ENCODE peak calls at places on chromosomes 12 and 14, in seven cellular contexts. V is MM.1S, Y is lower lobe of right lung, O is breast epithelium, M is PC-9, L is cardiac muscle cell, I is esophagus muscularis mucosa. U is an unnamed sample. For H3K36me3, the result is how much of the 10 kb centered on the place peaks cover.

GRCh38 chr14:18660585-18660922 is 59.6 kb downstream of the OR11H12 start:
- DNase-seq in V (no peak), Y (no peak), O (no peak), M (no peak), L (no peak), I (no peak), U (no peak)

GRCh38 chr12:41188058-41188840 is at the start of gene PDZRN4:
- DNase-seq in V (no peak), Y (peak), O (no peak), M (no peak), L (peak), I (no peak), U (no peak)

GRCh38 chr12:106985479-106985878 is 1.5 kb downstream of the MTERF2 start:
- DNase-seq in V (no peak), Y (no peak), O (no peak), M (no peak), L (no peak), I (no peak), U (no peak)

GRCh38 chr12:104747956-104748355 is 210.1 kb downstream of the SLC41A2 start:
- DNase-seq in V (no peak), Y (no peak), O (no peak), M (no peak), L (no peak), I (no peak), U (peak)

GRCh38 chr14:32808574-32809098 is 130.0 kb upstream of the NPAS3 start:
- DNase-seq in V (no peak), Y (no peak), O (no peak), M (no peak), L (peak), I (no peak), U (no peak)

GRCh38 chr12:2959508-2960431 is 573 bp downstream of the TEAD4 start:
- DNase-seq in V (peak), Y (peak), O (no peak), M (peak), L (peak), I (no peak), U (peak)

GRCh38 chr12:6620137-6620884 is 13.1 kb upstream of the CHD4 start:
- DNase-seq in V (no peak), Y (peak), O (no peak), M (no peak), L (peak), I (no peak), U (no peak)

GRCh38 chr12:18955594-18955993 is 173.9 kb upstream of the PLEKHA5 start:
- DNase-seq in V (no peak), Y (no peak), O (no peak), M (no peak), L (no peak), I (no peak), U (no peak)

GRCh38 chr12:119817944-119818343 is 59.2 kb downstream of the CIT start:
- DNase-seq in V (no peak), Y (no peak), O (no peak), M (no peak), L (no peak), I (no peak), U (no peak)

GRCh38 chr12:48816148-48816854 is 2.0 kb upstream of the CACNB3 start:
- DNase-seq in V (no peak), Y (no peak), O (no peak), M (peak), L (peak), I (no peak), U (no peak)

GRCh38 chr12:54749191-54749818 is 101.1 kb upstream of the DCD start:
- DNase-seq in V (peak), Y (no peak), O (no peak), M (no peak), L (peak), I (no peak), U (no peak)

GRCh38 chr14:99174081-99174851 is 97.7 kb downstream of the BCL11B start:
- DNase-seq in V (no peak), Y (no peak), O (no peak), M (no peak), L (no peak), I (no peak), U (peak)

GRCh38 chr14:22537436-22538310 is 51.4 kb downstream of the DAD1 start:
- DNase-seq in V (no peak), Y (no peak), O (no peak), M (no peak), L (no peak), I (no peak), U (peak)

GRCh38 chr12:117594481-117594880 is 233.1 kb upstream of the NOS1 start:
- DNase-seq in V (no peak), Y (no peak), O (no peak), M (no peak), L (no peak), I (no peak), U (no peak)

GRCh38 chr14:22882529-22883190 is 362 bp upstream of the REM2 start:
- DNase-seq in V (no peak), Y (no peak), O (peak), M (peak), L (peak), I (no peak), U (no peak)

GRCh38 chr14:50062438-50063039 is 53.8 kb downstream of the VCPKMT start:
- DNase-seq in V (no peak), Y (no peak), O (no peak), M (peak), L (peak), I (no peak), U (peak)

GRCh38 chr12:90970471-90970870 is 15.5 kb upstream of the CCER1 start:
- DNase-seq in V (no peak), Y (no peak), O (no peak), M (no peak), L (no peak), I (no peak), U (no peak)

GRCh38 chr12:1830981-1831930 is 10.9 kb downstream of the LRTM2 start:
- DNase-seq in V (peak), Y (peak), O (peak), M (peak), L (peak), I (no peak), U (no peak)

GRCh38 chr14:47264842-47265241 is 410.6 kb downstream of the MDGA2 start:
- DNase-seq in V (no peak), Y (no peak), O (no peak), M (no peak), L (no peak), I (no peak), U (no peak)

GRCh38 chr12:2779281-2779680 is 15.5 kb upstream of the FKBP4 start:
- DNase-seq in V (no peak), Y (no peak), O (no peak), M (peak), L (no peak), I (no peak), U (no peak)

GRCh38 chr12:94560416-94561221 is 89.7 kb downstream of the TMCC3 start:
- DNase-seq in V (peak), Y (no peak), O (peak), M (peak), L (peak), I (no peak), U (no peak)

GRCh38 chr12:80271770-80272169 is 172.3 kb upstream of the PTPRQ start:
- DNase-seq in V (no peak), Y (no peak), O (no peak), M (no peak), L (no peak), I (no peak), U (no peak)

GRCh38 chr14:64844272-64844671 is 35.4 kb downstream of the SPTB start:
- DNase-seq in V (no peak), Y (no peak), O (no peak), M (no peak), L (no peak), I (no peak), U (no peak)

GRCh38 chr12:121804417-121805111 is 755 bp downstream of the SETD1B start:
- DNase-seq in V (no peak), Y (no peak), O (no peak), M (no peak), L (peak), I (no peak), U (no peak)

GRCh38 chr14:52729925-52730707 is at the start of gene STYX:
- DNase-seq in V (peak), Y (peak), O (peak), M (peak), L (peak), I (peak), U (peak)

GRCh38 chr14:100574642-100575031 is 12.6 kb downstream of the BEGAIN start:
- DNase-seq in V (no peak), Y (no peak), O (no peak), M (no peak), L (no peak), I (no peak), U (no peak)

GRCh38 chr14:42407153-42407552 is 800.5 kb downstream of the LRFN5 start:
- DNase-seq in V (peak), Y (no peak), O (no peak), M (no peak), L (no peak), I (no peak), U (no peak)

GRCh38 chr12:116712458-116713303 is 25.2 kb downstream of the SPRING1 start:
- DNase-seq in V (no peak), Y (no peak), O (peak), M (no peak), L (no peak), I (no peak), U (peak)

GRCh38 chr12:114408415-114408814 is 2.5 kb upstream of the TBX5 start:
- DNase-seq in V (no peak), Y (no peak), O (no peak), M (no peak), L (peak), I (no peak), U (no peak)

GRCh38 chr14:96267336-96267735 is 11.3 kb downstream of the BDKRB1 start:
- DNase-seq in V (no peak), Y (no peak), O (peak), M (no peak), L (peak), I (no peak), U (no peak)

GRCh38 chr12:98939350-98939749 is 294.3 kb downstream of the APAF1 start:
- DNase-seq in V (peak), Y (no peak), O (no peak), M (no peak), L (peak), I (no peak), U (no peak)
- TF ChIP-seq CTCF in V (peak), Y (no peak), O (no peak), M (peak), L (peak), I (no peak), U (no peak)

GRCh38 chr12:28130625-28131598 is 59.3 kb upstream of the CCDC91 start:
- DNase-seq in V (no peak), Y (no peak), O (no peak), M (peak), L (peak), I (no peak), U (peak)
- H3K27ac ChIP-seq in V (no peak), Y (no peak), O (peak), M (peak), L (no peak), I (peak), U (peak)

DNA sequence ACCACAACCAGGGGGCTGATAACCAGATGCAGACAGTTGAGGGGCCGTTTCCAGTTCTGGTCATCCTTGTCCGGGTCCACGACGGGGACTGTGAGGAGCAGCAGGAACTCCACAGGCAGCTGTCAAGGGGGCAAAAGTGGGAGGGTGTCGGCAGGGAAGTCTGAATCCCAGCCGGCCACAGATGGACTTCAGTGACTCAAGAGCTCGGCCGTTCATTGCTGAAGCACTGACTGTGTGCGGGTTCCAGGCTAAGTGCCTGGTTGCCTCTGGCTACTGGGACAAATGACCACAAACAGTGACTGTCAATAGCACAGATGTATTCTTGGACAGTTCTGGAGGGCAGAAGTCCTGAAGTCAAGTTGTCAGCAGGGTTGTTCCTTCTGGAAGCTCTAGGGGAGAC is 19.6 kb downstream of the SLC8B1 start:
- DNase-seq in V (no peak), Y (no peak), O (no peak), M (no peak), L (no peak), I (no peak), U (no peak)
- H3K36me3 ChIP-seq in V (under half), Y (half or more), O (under half), M (under half), L (under half), I (under half), U (half or more)

GRCh38 chr12:46983959-46984833 is 95.2 kb upstream of the PCED1B start:
- DNase-seq in V (peak), Y (no peak), O (no peak), M (peak), L (peak), I (no peak), U (no peak)
- TF ChIP-seq CTCF in V (peak), Y (peak), O (no peak), M (peak), L (peak), I (peak), U (peak)

GRCh38 chr12:66139328-66139727 is 8.8 kb upstream of the LLPH start:
- DNase-seq in V (no peak), Y (no peak), O (no peak), M (no peak), L (no peak), I (no peak), U (no peak)

GRCh38 chr12:66144796-66145754 is 14.5 kb upstream of the LLPH start:
- DNase-seq in V (peak), Y (no peak), O (no peak), M (peak), L (peak), I (no peak), U (no peak)

GRCh38 chr12:66141299-66141698 is 10.7 kb upstream of the LLPH start:
- DNase-seq in V (no peak), Y (no peak), O (no peak), M (no peak), L (no peak), I (no peak), U (no peak)

GRCh38 chr12:66140726-66141125 is 10.2 kb upstream of the LLPH start:
- DNase-seq in V (no peak), Y (no peak), O (no peak), M (no peak), L (no peak), I (no peak), U (no peak)

DNA sequence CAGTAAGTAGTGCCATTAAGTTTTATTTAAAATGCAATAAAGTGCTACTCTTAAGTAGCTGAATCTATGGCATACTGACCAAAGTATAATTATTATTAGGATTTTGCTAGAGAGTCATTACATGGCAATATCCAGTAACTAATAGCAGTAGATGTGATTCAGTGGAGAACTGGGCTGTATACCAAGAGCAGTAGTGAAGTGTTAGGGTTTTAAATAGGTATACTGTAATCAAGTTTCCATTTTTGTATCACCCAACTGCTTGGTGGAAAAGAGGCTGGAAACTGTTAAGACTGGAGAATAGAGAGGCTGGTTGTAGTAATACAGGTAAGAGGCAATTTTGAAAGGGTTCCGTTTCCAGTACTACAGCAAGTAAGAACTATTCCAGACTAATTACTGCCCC is 13.3 kb upstream of the LLPH start:
- DNase-seq in V (no peak), Y (no peak), O (no peak), M (no peak), L (no peak), I (no peak), U (no peak)
- H3K27ac ChIP-seq in V (no peak), Y (peak), O (no peak), M (no peak), L (no peak), I (no peak), U (no peak)

DNA sequence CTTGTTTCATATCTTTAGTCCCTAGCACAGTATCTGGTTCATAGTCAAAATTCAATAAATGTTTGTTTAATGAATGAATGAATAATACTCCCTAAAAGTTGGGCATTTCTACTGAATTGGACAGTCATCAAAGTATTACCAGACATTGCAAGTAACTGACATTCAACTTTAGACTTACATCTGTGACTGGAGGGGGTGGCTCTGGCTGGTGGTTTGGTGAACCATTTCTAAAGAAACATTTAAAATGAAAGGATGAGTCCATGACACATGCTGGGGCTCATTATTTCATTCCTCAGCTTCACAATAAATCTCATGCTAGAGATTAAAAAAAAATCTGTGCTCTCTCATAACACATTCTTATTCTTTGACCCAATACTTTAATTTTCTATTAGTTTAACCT is 20.6 kb upstream of the CSRNP2 start:
- DNase-seq in V (no peak), Y (no peak), O (no peak), M (no peak), L (no peak), I (no peak), U (no peak)
- H3K36me3 ChIP-seq in V (under half), Y (half or more), O (under half), M (under half), L (under half), I (half or more), U (under half)